ENCODE peak calls at places on chromosome 4, in four cellular contexts. B, O, L and Y are unnamed samples. For H3K4me1, the result is how much of the 10 kb centered on the place peaks cover.

GRCh38 chr4:101290651-101291050 is 56.7 kb downstream of the PPP3CA start:
- DNase-seq in B (no peak), O (no peak), L (no peak), Y (no peak)

GRCh38 chr4:2800691-2801596 is 8.1 kb downstream of the SH3BP2 start:
- DNase-seq in B (peak), O (peak), L (peak), Y (peak)

GRCh38 chr4:146190393-146190910 is 14.9 kb downstream of the LSM6 start:
- DNase-seq in B (no peak), O (no peak), L (no peak), Y (no peak)

GRCh38 chr4:55733874-55734437 is 85.6 kb upstream of the EXOC1L start:
- DNase-seq in B (no peak), O (no peak), L (no peak), Y (peak)

GRCh38 chr4:2091990-2092652 is 33.0 kb downstream of the NAT8L start:
- DNase-seq in B (no peak), O (no peak), L (no peak), Y (no peak)

GRCh38 chr4:168955674-168956073 is 54.4 kb downstream of the CBR4 start:
- DNase-seq in B (no peak), O (no peak), L (no peak), Y (no peak)

GRCh38 chr4:11698846-11699590 is 270.3 kb upstream of the HS3ST1 start:
- DNase-seq in B (no peak), O (no peak), L (no peak), Y (no peak)

GRCh38 chr4:92305878-92306520 is 2.2 kb downstream of the GRID2 start:
- DNase-seq in B (no peak), O (no peak), L (peak), Y (no peak)

GRCh38 chr4:74311696-74312313 is 3.5 kb downstream of the EPGN start:
- DNase-seq in B (no peak), O (no peak), L (peak), Y (peak)

GRCh38 chr4:90112715-90113114 is 14.5 kb upstream of the CCSER1 start:
- DNase-seq in B (no peak), O (no peak), L (no peak), Y (no peak)

GRCh38 chr4:33262809-33263208 is 2542.6 kb downstream of the PCDH7 start:
- DNase-seq in B (no peak), O (no peak), L (no peak), Y (no peak)

GRCh38 chr4:61202100-61202637 is 2.0 kb downstream of the ADGRL3 start:
- DNase-seq in B (no peak), O (peak), L (peak), Y (no peak)

GRCh38 chr4:84804126-84804525 is 162.4 kb downstream of the WDFY3 start:
- DNase-seq in B (no peak), O (no peak), L (no peak), Y (no peak)

GRCh38 chr4:17577660-17578481 is 873 bp downstream of the LAP3 start:
- DNase-seq in B (peak), O (peak), L (no peak), Y (peak)

GRCh38 chr4:141702472-141703182 is 66.2 kb downstream of the IL15 start:
- DNase-seq in B (no peak), O (peak), L (no peak), Y (peak)

GRCh38 chr4:169385356-169385755 is 114.6 kb upstream of the SH3RF1 start:
- DNase-seq in B (no peak), O (no peak), L (no peak), Y (no peak)

GRCh38 chr4:122584517-122584916 is 36.3 kb downstream of the IL21 start:
- DNase-seq in B (no peak), O (no peak), L (no peak), Y (no peak)

GRCh38 chr4:1411436-1412375 is 5.5 kb upstream of the NKX1-1 start:
- DNase-seq in B (peak), O (no peak), L (no peak), Y (no peak)

GRCh38 chr4:103424853-103425252 is 226.7 kb upstream of the CENPE start:
- DNase-seq in B (no peak), O (no peak), L (peak), Y (no peak)

GRCh38 chr4:140151700-140152014 is 2.3 kb downstream of the MAML3 start:
- DNase-seq in B (peak), O (peak), L (peak), Y (peak)

GRCh38 chr4:152606800-152607577 is 71.1 kb upstream of the FBXW7 start:
- DNase-seq in B (no peak), O (no peak), L (peak), Y (no peak)

GRCh38 chr4:94399721-94400120 is 52.0 kb upstream of the PDLIM5 start:
- DNase-seq in B (no peak), O (no peak), L (no peak), Y (no peak)

DNA sequence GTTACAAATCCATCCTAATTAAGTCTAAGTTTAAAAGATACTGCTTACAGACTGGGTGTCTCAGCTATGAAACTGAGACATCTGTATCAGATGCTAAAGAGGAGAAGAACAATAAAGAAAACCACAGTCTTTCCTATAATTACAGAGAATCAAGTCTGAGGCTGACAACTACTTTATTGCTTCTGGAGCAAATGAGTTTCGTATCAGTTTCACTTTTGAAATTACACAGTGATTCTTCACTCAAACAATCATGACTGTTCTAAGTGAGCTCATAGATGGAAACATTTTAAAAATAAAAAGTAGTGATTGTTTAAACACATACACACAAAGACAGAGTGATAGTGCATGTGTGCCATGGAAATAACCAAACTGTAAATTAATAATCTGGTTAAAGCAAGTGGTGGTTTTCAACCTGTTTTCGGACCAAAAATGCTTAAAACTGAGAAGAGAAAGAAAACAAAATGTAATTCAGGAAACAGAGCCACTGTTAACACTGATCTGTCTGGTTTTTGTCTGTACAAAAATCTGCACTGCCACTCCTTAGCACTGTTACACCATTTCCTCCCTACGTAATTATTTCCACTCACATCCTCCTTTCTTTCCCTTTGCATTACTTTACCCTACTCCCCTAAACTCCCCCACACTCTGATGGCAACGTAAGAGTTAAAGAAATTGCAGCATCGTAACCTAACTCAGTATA is 12.5 kb downstream of the RFC1 start:
- DNase-seq in B (no peak), O (no peak), L (no peak), Y (peak)
- H3K4me3 ChIP-seq in B (peak), O (peak), L (no peak), Y (no peak)

DNA sequence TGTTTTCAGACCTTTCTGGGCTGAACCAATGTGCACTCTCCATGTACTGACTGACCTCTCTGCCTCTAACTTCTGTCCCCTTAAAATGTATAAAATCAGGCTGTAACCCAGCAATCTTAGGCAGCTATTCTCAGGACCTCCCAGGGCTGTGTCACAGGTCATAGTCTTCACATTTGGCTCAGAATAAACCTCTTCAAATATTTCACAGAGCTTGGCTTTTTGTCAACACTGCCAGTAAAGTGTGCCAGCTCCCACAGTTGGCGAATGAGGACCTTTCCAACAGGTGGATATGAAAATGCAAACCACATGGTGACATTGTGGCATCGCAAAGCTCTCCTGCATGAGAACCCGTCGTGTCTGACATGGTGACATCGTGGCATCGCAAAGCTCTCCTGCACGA is 76.4 kb downstream of the ACOX3 start:
- DNase-seq in B (no peak), O (no peak), L (no peak), Y (no peak)
- H3K4me1 ChIP-seq in B (under half), O (under half), L (under half), Y (under half)

GRCh38 chr4:112510191-112510467 is 5.9 kb downstream of the NEUROG2 start:
- DNase-seq in B (no peak), O (no peak), L (no peak), Y (no peak)

GRCh38 chr4:112509243-112510190 is 6.5 kb downstream of the NEUROG2 start:
- DNase-seq in B (no peak), O (no peak), L (peak), Y (no peak)

GRCh38 chr4:112514079-112514448 is 1.9 kb downstream of the NEUROG2 start:
- DNase-seq in B (no peak), O (no peak), L (peak), Y (no peak)

GRCh38 chr4:112511294-112512118 is 4.5 kb downstream of the NEUROG2 start:
- DNase-seq in B (no peak), O (no peak), L (peak), Y (no peak)

GRCh38 chr4:112510468-112511293 is 5.3 kb downstream of the NEUROG2 start:
- DNase-seq in B (no peak), O (no peak), L (peak), Y (no peak)
- TF ChIP-seq CTCF in B (no peak), O (no peak), L (no peak), Y (no peak)

DNA sequence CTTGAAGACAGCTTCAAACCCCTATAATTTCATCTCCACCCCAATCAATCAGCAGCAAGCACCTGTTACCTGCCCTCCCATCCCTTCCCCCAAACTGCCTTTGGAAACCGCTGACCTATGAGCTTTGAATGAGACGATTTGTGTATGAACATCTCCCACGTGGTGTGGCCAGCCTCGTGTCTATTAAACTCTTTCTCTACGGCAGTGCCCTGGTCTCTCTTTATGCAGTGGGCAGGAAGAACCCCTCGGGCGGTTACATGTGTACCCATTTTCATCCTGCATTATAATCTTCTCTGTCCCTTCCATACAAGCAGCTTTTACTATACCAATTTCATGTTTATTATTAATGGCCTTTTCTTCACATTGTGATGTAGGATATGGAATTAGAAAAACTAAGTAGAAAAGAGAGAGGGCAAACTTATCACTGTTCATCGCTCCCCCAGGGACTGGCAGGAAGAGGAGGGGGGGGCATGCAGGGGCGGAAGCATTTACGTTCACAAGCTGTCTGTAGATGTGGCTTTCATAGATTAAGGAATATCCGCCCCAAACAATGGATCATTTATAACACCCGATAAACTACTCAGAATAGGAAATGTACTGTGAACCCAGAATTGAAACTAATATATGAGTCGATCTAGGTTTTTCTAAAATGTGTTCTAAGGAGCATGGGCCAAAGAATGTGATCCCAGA is 95.5 kb upstream of the ZNF518B start:
- DNase-seq in B (no peak), O (no peak), L (no peak), Y (no peak)
- H3K4me3 ChIP-seq in B (no peak), O (no peak), L (no peak), Y (no peak)

GRCh38 chr4:76212301-76212700 is 1.3 kb downstream of the SCARB2 start:
- DNase-seq in B (no peak), O (no peak), L (no peak), Y (no peak)

GRCh38 chr4:76215120-76215519 is 1.5 kb upstream of the SCARB2 start:
- DNase-seq in B (no peak), O (no peak), L (no peak), Y (no peak)

GRCh38 chr4:76212851-76213414 is 691 bp downstream of the SCARB2 start:
- DNase-seq in B (no peak), O (no peak), L (peak), Y (no peak)

GRCh38 chr4:76214269-76214628 is 625 bp upstream of the SCARB2 start:
- DNase-seq in B (no peak), O (no peak), L (no peak), Y (no peak)

DNA sequence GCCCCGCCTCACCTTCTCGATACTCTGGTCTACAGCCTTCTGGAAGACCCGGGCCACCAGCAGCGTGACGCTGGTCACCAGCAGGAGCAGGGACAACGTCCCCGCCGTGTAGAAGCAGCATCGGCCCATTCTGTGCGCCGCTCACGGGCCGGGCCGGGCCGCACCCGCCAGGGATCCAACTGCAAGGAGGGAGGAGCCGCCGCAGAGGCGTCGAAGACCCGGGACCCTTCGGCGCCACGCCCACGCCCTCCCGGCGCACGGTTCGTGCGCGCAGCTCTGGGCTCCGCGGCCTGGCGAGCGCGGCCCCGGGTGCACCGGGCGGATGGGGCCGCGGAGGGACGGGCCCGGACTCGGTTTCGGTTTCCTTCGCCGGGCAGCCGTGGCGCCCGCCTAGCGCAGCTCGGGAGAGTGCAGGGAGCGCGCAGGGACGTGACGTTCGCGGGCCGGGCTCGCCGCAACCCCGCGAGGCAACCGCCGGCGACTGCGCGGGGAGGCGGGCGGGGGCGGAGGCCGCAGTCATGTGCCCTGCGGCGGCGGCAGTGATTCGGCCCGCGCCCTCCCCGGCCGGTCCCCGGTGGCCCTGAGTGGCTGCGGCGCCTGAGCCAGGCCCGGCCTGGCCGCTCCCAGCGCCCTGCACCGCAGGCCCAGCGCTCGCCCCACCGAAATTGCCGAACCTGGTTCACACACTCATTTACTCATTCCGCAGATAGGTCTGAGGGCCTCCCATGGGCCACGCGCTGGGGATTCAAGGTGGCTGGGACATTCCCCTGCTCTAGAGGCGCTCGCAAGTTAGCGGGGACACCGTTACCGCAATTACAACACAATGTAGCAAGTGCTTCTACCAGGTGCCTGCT is at the start of gene SCARB2:
- DNase-seq in B (peak), O (peak), L (peak), Y (peak)
- H3K4me1 ChIP-seq in B (under half), O (under half), L (under half), Y (half or more)

GRCh38 chr4:133084421-133084820 is 64.7 kb upstream of the PCDH10 start:
- DNase-seq in B (no peak), O (no peak), L (no peak), Y (no peak)

DNA sequence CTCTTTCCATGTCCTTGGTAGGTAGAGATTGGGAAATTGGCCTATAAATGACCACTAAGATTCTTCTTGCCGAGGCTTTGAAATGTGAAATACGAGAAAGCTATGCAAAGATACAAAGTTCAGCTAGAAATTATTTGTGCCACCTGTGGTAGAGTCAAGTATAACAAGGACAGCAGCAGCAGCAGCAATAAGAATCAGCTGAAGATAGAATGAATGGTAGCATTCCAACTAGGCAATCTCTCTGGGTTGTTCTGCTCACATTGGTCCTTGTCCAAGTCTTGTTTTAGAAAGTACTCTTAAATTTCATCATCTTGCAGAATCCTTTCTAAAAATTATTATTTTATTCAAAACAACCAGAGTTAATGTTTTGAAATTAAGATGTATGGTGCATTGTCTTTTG is 67.8 kb upstream of the PCDH10 start:
- DNase-seq in B (no peak), O (no peak), L (no peak), Y (no peak)
- TF ChIP-seq CTCF in B (no peak), O (no peak), L (no peak), Y (no peak)